ENCODE peak calls at places on chromosome 10, in five cellular contexts. S is H7, C is neural progenitor cell, M is GM03348, V is OCI-LY7. L is an unnamed sample.

GRCh38 chr10:35184527-35185171 is 58.0 kb downstream of the CREM start:
- DNase-seq in S (no peak), C (no peak), M (no peak), V (peak), L (no peak)

GRCh38 chr10:87961314-87961713 is 97.9 kb downstream of the PTEN start:
- DNase-seq in S (no peak), C (no peak), M (peak), V (no peak), L (no peak)

GRCh38 chr10:101974091-101974799 is 81.7 kb downstream of the ARMH3 start:
- DNase-seq in S (peak), C (peak), M (peak), V (no peak), L (no peak)

GRCh38 chr10:103759100-103759781 is 96.1 kb downstream of the SH3PXD2A start:
- DNase-seq in S (no peak), C (no peak), M (peak), V (peak), L (peak)

GRCh38 chr10:31554556-31554955 is 235.5 kb downstream of the ZEB1 start:
- DNase-seq in S (no peak), C (no peak), M (peak), V (no peak), L (no peak)

GRCh38 chr10:5552376-5553321 is 27.9 kb downstream of the CALML3 start:
- DNase-seq in S (no peak), C (no peak), M (no peak), V (no peak), L (no peak)

GRCh38 chr10:11625019-11625735 is 13.7 kb upstream of the USP6NL start:
- DNase-seq in S (no peak), C (no peak), M (no peak), V (peak), L (no peak)

GRCh38 chr10:75646218-75646915 is 214.9 kb downstream of the LRMDA start:
- DNase-seq in S (no peak), C (no peak), M (no peak), V (no peak), L (no peak)

GRCh38 chr10:33807527-33808377 is 473.3 kb upstream of the NRP1 start:
- DNase-seq in S (no peak), C (peak), M (no peak), V (no peak), L (no peak)

GRCh38 chr10:79176949-79177602 is 108.3 kb downstream of the ZMIZ1 start:
- DNase-seq in S (peak), C (no peak), M (peak), V (peak), L (no peak)

GRCh38 chr10:18233775-18234174 is 93.6 kb downstream of the CACNB2 start:
- DNase-seq in S (peak), C (peak), M (no peak), V (no peak), L (peak)

GRCh38 chr10:69972951-69973350 is 79.7 kb upstream of the MACROH2A2 start:
- DNase-seq in S (no peak), C (no peak), M (no peak), V (no peak), L (no peak)